ENCODE peak calls at places on chromosomes 13 and 19, in four cellular contexts. One of them, this sample, is unnamed.

GRCh38 chr13:41099986-41100385 is 32.6 kb downstream of the KBTBD6 start:
- DNase-seq in DND-41: no peak
- DNase-seq in cardiac muscle cell: no peak
- DNase-seq in CD4-positive, alpha-beta memory T cell: no peak
- DNase-seq in this sample: no peak

GRCh38 chr13:29907670-29908069 is 57.3 kb upstream of the UBL3 start:
- DNase-seq in DND-41: no peak
- DNase-seq in cardiac muscle cell: no peak
- DNase-seq in CD4-positive, alpha-beta memory T cell: no peak
- DNase-seq in this sample: no peak

GRCh38 chr19:47853003-47853402 is 6.0 kb upstream of the TPRX2 start:
- DNase-seq in DND-41: no peak
- DNase-seq in cardiac muscle cell: no peak
- DNase-seq in CD4-positive, alpha-beta memory T cell: no peak
- DNase-seq in this sample: no peak

GRCh38 chr13:110000534-110001345 is 214.4 kb upstream of the IRS2 start:
- DNase-seq in DND-41: no peak
- DNase-seq in cardiac muscle cell: no peak
- DNase-seq in CD4-positive, alpha-beta memory T cell: no peak
- DNase-seq in this sample: no peak

GRCh38 chr19:55005684-55006488 is 32.2 kb downstream of the GP6 start:
- DNase-seq in DND-41: peak; percentile 79
- DNase-seq in cardiac muscle cell: peak; percentile 1
- DNase-seq in CD4-positive, alpha-beta memory T cell: peak; percentile 90
- DNase-seq in this sample: no peak

GRCh38 chr13:101706651-101707050 is 254.2 kb downstream of the ITGBL1 start:
- DNase-seq in DND-41: peak; percentile 92
- DNase-seq in cardiac muscle cell: peak; percentile 74
- DNase-seq in CD4-positive, alpha-beta memory T cell: peak; percentile 20
- DNase-seq in this sample: no peak

GRCh38 chr13:33918199-33918932 is 100.4 kb downstream of the RFC3 start:
- DNase-seq in DND-41: no peak
- DNase-seq in cardiac muscle cell: peak; percentile 83
- DNase-seq in CD4-positive, alpha-beta memory T cell: no peak
- DNase-seq in this sample: no peak

GRCh38 chr13:23928985-23929384 is 31.7 kb upstream of the C1QTNF9B start:
- DNase-seq in DND-41: no peak
- DNase-seq in cardiac muscle cell: peak; percentile 70
- DNase-seq in CD4-positive, alpha-beta memory T cell: no peak
- DNase-seq in this sample: no peak

GRCh38 chr19:18283338-18283737 is 1.9 kb upstream of the JUND start:
- DNase-seq in DND-41: no peak
- DNase-seq in cardiac muscle cell: no peak
- DNase-seq in CD4-positive, alpha-beta memory T cell: no peak
- DNase-seq in this sample: no peak

GRCh38 chr19:53328967-53329366 is 4.6 kb upstream of the ZNF845 start:
- DNase-seq in DND-41: no peak
- DNase-seq in cardiac muscle cell: peak; percentile 41
- DNase-seq in CD4-positive, alpha-beta memory T cell: no peak
- DNase-seq in this sample: no peak

GRCh38 chr19:54518844-54519243 is 16.2 kb downstream of the LAIR2 start:
- DNase-seq in DND-41: peak; percentile 11
- DNase-seq in cardiac muscle cell: peak; percentile 0
- DNase-seq in CD4-positive, alpha-beta memory T cell: no peak
- DNase-seq in this sample: no peak

GRCh38 chr13:31209172-31209818 is 9.5 kb downstream of the B3GLCT start:
- DNase-seq in DND-41: no peak
- DNase-seq in cardiac muscle cell: peak; percentile 78
- DNase-seq in CD4-positive, alpha-beta memory T cell: peak; percentile 25
- DNase-seq in this sample: no peak

GRCh38 chr13:46334008-46334407 is 53.0 kb downstream of the RUBCNL start:
- DNase-seq in DND-41: no peak
- DNase-seq in cardiac muscle cell: no peak
- DNase-seq in CD4-positive, alpha-beta memory T cell: no peak
- DNase-seq in this sample: no peak

GRCh38 chr13:27321619-27322385 is 51.2 kb downstream of the RASL11A start:
- DNase-seq in DND-41: no peak
- DNase-seq in cardiac muscle cell: no peak
- DNase-seq in CD4-positive, alpha-beta memory T cell: no peak
- DNase-seq in this sample: no peak

GRCh38 chr19:48994035-48994386 is 324 bp downstream of the RUVBL2 start:
- DNase-seq in DND-41: no peak
- DNase-seq in cardiac muscle cell: no peak
- DNase-seq in CD4-positive, alpha-beta memory T cell: no peak
- DNase-seq in this sample: no peak

GRCh38 chr13:105679832-105680231 is 855.6 kb downstream of the EFNB2 start:
- DNase-seq in DND-41: no peak
- DNase-seq in cardiac muscle cell: no peak
- DNase-seq in CD4-positive, alpha-beta memory T cell: no peak
- DNase-seq in this sample: no peak

GRCh38 chr13:34462843-34463242 is 479.2 kb upstream of the NBEA start:
- DNase-seq in DND-41: no peak
- DNase-seq in cardiac muscle cell: peak; percentile 38
- DNase-seq in CD4-positive, alpha-beta memory T cell: no peak
- DNase-seq in this sample: no peak

GRCh38 chr13:35646061-35646774 is 169.7 kb upstream of the MAB21L1 start:
- DNase-seq in DND-41: no peak
- DNase-seq in cardiac muscle cell: no peak
- DNase-seq in CD4-positive, alpha-beta memory T cell: no peak
- DNase-seq in this sample: no peak

GRCh38 chr13:41756198-41756885 is 204.6 kb downstream of the VWA8 start:
- DNase-seq in DND-41: no peak
- DNase-seq in cardiac muscle cell: no peak
- DNase-seq in CD4-positive, alpha-beta memory T cell: no peak
- DNase-seq in this sample: no peak

GRCh38 chr13:56400774-56401173 is 739.9 kb upstream of the PRR20A start:
- DNase-seq in DND-41: no peak
- DNase-seq in cardiac muscle cell: no peak
- DNase-seq in CD4-positive, alpha-beta memory T cell: no peak
- DNase-seq in this sample: no peak

GRCh38 chr13:113766035-113766800 is 7.2 kb downstream of the TMEM255B start:
- DNase-seq in DND-41: no peak
- DNase-seq in cardiac muscle cell: no peak
- DNase-seq in CD4-positive, alpha-beta memory T cell: no peak
- DNase-seq in this sample: no peak

GRCh38 chr13:100389617-100390016 is 199.0 kb downstream of the GGACT start:
- DNase-seq in DND-41: peak; percentile 52
- DNase-seq in cardiac muscle cell: no peak
- DNase-seq in CD4-positive, alpha-beta memory T cell: no peak
- DNase-seq in this sample: no peak

GRCh38 chr19:4606921-4607678 is 32.2 kb upstream of the TNFAIP8L1 start:
- DNase-seq in DND-41: no peak
- DNase-seq in cardiac muscle cell: peak; percentile 62
- DNase-seq in CD4-positive, alpha-beta memory T cell: no peak
- DNase-seq in this sample: no peak

GRCh38 chr19:47700934-47701716 is 12.1 kb upstream of the EHD2 start:
- DNase-seq in DND-41: no peak
- DNase-seq in cardiac muscle cell: no peak
- DNase-seq in CD4-positive, alpha-beta memory T cell: no peak
- DNase-seq in this sample: no peak

GRCh38 chr19:38844093-38844686 is 5.6 kb downstream of the HNRNPL start:
- DNase-seq in DND-41: no peak
- DNase-seq in cardiac muscle cell: no peak
- DNase-seq in CD4-positive, alpha-beta memory T cell: no peak
- DNase-seq in this sample: no peak

GRCh38 chr13:25225970-25226369 is 53.9 kb upstream of the AMER2 start:
- DNase-seq in DND-41: no peak
- DNase-seq in cardiac muscle cell: no peak
- DNase-seq in CD4-positive, alpha-beta memory T cell: no peak
- DNase-seq in this sample: no peak

GRCh38 chr19:10701955-10702307 is 692 bp downstream of the QTRT1 start:
- DNase-seq in DND-41: peak; percentile 30
- DNase-seq in cardiac muscle cell: no peak
- DNase-seq in CD4-positive, alpha-beta memory T cell: peak; percentile 20
- DNase-seq in this sample: no peak

GRCh38 chr13:109144693-109145437 is 515.5 kb downstream of the MYO16 start:
- DNase-seq in DND-41: no peak
- DNase-seq in cardiac muscle cell: no peak
- DNase-seq in CD4-positive, alpha-beta memory T cell: no peak
- DNase-seq in this sample: no peak

GRCh38 chr13:65966991-65967451 is 1263.1 kb downstream of the PCDH9 start:
- DNase-seq in DND-41: no peak
- DNase-seq in cardiac muscle cell: peak; percentile 59
- DNase-seq in CD4-positive, alpha-beta memory T cell: no peak
- DNase-seq in this sample: peak; percentile 58

GRCh38 chr13:28636677-28637317 is 22.1 kb upstream of the POMP start:
- DNase-seq in DND-41: peak; percentile 80
- DNase-seq in cardiac muscle cell: peak; percentile 80
- DNase-seq in CD4-positive, alpha-beta memory T cell: peak; percentile 37
- DNase-seq in this sample: peak; percentile 68

GRCh38 chr19:21128901-21129698 is 12.7 kb upstream of the ZNF431 start:
- DNase-seq in DND-41: no peak
- DNase-seq in cardiac muscle cell: peak; percentile 18
- DNase-seq in CD4-positive, alpha-beta memory T cell: no peak
- DNase-seq in this sample: no peak

GRCh38 chr13:74003374-74003773 is 130.8 kb downstream of the KLF12 start:
- DNase-seq in DND-41: no peak
- DNase-seq in cardiac muscle cell: no peak
- DNase-seq in CD4-positive, alpha-beta memory T cell: no peak
- DNase-seq in this sample: no peak
- H3K4me3 ChIP-seq in DND-41: no peak overlapping the region
- H3K4me3 ChIP-seq in cardiac muscle cell: no peak overlapping the region
- H3K4me3 ChIP-seq in CD4-positive, alpha-beta memory T cell: no peak overlapping the region
- H3K4me3 ChIP-seq in this sample: no peak overlapping the region

GRCh38 chr19:44260695-44261446 is 1.2 kb downstream of the ZNF233 start:
- DNase-seq in DND-41: no peak
- DNase-seq in cardiac muscle cell: peak; percentile 5
- DNase-seq in CD4-positive, alpha-beta memory T cell: no peak
- DNase-seq in this sample: no peak
- H3K9me3 ChIP-seq in DND-41: peaks cover 12% of the 10 kb centered on the region
- H3K9me3 ChIP-seq in cardiac muscle cell: no peaks in the 10 kb centered on the region
- H3K9me3 ChIP-seq in CD4-positive, alpha-beta memory T cell: peaks cover 11% of the 10 kb centered on the region
- H3K9me3 ChIP-seq in this sample: no peaks in the 10 kb centered on the region

GRCh38 chr19:8367327-8368001 is 3.5 kb downstream of the ANGPTL4 start:
- DNase-seq in DND-41: no peak
- DNase-seq in cardiac muscle cell: peak; percentile 100
- DNase-seq in CD4-positive, alpha-beta memory T cell: no peak
- DNase-seq in this sample: no peak
- H3K4me3 ChIP-seq in DND-41: no peak overlapping the region
- H3K4me3 ChIP-seq in cardiac muscle cell: no peak overlapping the region
- H3K4me3 ChIP-seq in CD4-positive, alpha-beta memory T cell: no peak overlapping the region
- H3K4me3 ChIP-seq in this sample: no peak overlapping the region

DNA sequence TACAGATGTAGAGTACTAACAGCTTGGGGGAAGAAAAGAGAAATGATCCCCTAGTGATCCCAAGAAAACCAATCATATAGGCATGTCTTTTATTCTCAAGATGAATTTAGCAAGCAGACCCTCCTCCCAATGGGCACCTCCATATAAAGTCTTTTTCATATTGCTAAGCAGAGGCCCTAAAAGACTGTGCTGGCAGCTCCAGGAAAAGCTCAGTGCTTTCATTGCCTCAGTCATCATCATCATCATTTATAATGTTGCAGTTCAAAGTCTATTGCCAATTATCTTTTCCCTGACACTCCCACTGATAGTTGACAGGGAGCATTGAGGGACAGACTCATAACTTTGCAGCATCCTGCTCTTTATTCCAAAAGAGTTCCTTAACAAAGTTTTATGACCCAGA is 13.0 kb downstream of the GPR183 start:
- DNase-seq in DND-41: no peak
- DNase-seq in cardiac muscle cell: no peak
- DNase-seq in CD4-positive, alpha-beta memory T cell: no peak
- DNase-seq in this sample: no peak
- H3K9me3 ChIP-seq in DND-41: no peaks in the 10 kb centered on the region
- H3K9me3 ChIP-seq in cardiac muscle cell: no peaks in the 10 kb centered on the region
- H3K9me3 ChIP-seq in CD4-positive, alpha-beta memory T cell: no peaks in the 10 kb centered on the region
- H3K9me3 ChIP-seq in this sample: no peaks in the 10 kb centered on the region

DNA sequence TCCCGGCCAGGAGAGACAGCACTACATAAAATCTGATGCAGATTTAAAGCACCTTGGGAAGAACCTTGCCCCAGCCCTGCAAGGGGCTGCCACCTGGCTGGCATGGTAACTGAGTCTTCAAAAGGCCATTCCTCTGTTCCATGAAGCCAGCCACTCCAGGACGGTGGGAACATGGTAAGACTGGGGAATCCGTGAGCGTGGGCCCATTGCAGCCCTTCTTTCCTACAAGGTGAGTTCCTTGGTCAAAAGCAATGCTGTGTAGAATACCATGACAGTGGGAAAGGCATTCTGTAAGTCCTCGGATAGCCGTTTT is 121.3 kb downstream of the SOX1 start:
- DNase-seq in DND-41: no peak
- DNase-seq in cardiac muscle cell: no peak
- DNase-seq in CD4-positive, alpha-beta memory T cell: no peak
- DNase-seq in this sample: no peak
- H3K4me3 ChIP-seq in DND-41: no peak overlapping the region
- H3K4me3 ChIP-seq in cardiac muscle cell: no peak overlapping the region
- H3K4me3 ChIP-seq in CD4-positive, alpha-beta memory T cell: no peak overlapping the region
- H3K4me3 ChIP-seq in this sample: no peak overlapping the region

This sample was measured in iPS DF 6.9.